ENCODE peak calls at places on chromosomes 16 and 17, in four cellular contexts. U is GM13977, Y is left ventricle myocardium inferior, F is MM.1S. B is an unnamed sample.

GRCh38 chr17:81329279-81329926 is 34.3 kb upstream of the SLC38A10 start:
- DNase-seq in Y (peak), F (peak), U (no peak), B (no peak)

GRCh38 chr16:84916850-84917249 is 94.5 kb downstream of the ZDHHC7 start:
- DNase-seq in F (no peak), Y (no peak), U (no peak), B (no peak)

GRCh38 chr17:49224198-49224996 is 6.2 kb downstream of the PHOSPHO1 start:
- DNase-seq in U (peak), Y (no peak), F (peak), B (peak)

GRCh38 chr16:21162661-21163151 is 4.2 kb downstream of the LDAF1 start:
- DNase-seq in U (no peak), F (no peak), Y (peak), B (no peak)

GRCh38 chr17:75601057-75601987 is 13.7 kb downstream of the MYO15B start:
- DNase-seq in Y (peak), U (peak), F (peak), B (peak)

GRCh38 chr16:27723711-27724490 is 174.0 kb downstream of the KATNIP start:
- DNase-seq in U (no peak), Y (no peak), F (no peak), B (no peak)

GRCh38 chr17:68178831-68179230 is 69.0 kb upstream of the AMZ2 start:
- DNase-seq in F (no peak), Y (no peak), U (no peak), B (no peak)

GRCh38 chr16:50273888-50274770 is 7.8 kb downstream of the ADCY7 start:
- DNase-seq in F (peak), Y (no peak), U (peak), B (peak)

GRCh38 chr17:48023408-48024148 is 14.0 kb downstream of the COPZ2 start:
- DNase-seq in U (no peak), F (peak), Y (peak), B (peak)
- TF ChIP-seq CTCF in U (no peak), F (peak), Y (peak), B (peak)

DNA sequence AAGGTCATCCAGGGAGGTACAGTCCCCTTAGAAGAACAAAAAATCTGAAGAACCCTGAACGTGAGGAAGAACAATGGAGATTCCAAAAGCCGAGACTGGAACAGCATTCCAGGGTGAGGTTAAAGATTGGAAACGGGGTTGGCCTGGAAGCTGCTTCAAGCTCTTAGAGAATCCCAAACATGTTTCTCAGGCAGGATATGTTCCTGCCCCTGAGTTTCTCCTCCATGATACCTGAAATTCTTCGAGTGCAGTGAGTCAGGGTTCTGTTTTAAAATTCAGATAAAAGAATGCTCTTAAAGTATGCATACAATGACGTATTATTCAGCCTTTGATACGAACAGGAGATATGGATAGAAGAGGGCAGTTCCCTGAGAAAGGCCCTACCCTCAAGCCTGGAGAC is 293.1 kb downstream of the HS3ST3B1 start:
- DNase-seq in Y (no peak), F (no peak), U (no peak), B (no peak)
- TF ChIP-seq CTCF in Y (no peak), F (no peak), U (no peak), B (no peak)

GRCh38 chr16:10618710-10619209 is 38.4 kb upstream of the EMP2 start:
- DNase-seq in Y (no peak), F (no peak), U (no peak), B (no peak)

GRCh38 chr16:10616744-10617640 is 36.6 kb upstream of the EMP2 start:
- DNase-seq in U (no peak), F (no peak), Y (peak), B (no peak)

GRCh38 chr16:10616395-10616743 is 36.0 kb upstream of the EMP2 start:
- DNase-seq in U (no peak), F (no peak), Y (no peak), B (no peak)

GRCh38 chr16:10619271-10619849 is 39.0 kb upstream of the EMP2 start:
- DNase-seq in Y (peak), F (no peak), U (peak), B (peak)

GRCh38 chr16:10617662-10618420 is 37.4 kb upstream of the EMP2 start:
- DNase-seq in Y (no peak), F (no peak), U (no peak), B (no peak)
- TF ChIP-seq CTCF in Y (no peak), F (no peak), U (no peak), B (no peak)

DNA sequence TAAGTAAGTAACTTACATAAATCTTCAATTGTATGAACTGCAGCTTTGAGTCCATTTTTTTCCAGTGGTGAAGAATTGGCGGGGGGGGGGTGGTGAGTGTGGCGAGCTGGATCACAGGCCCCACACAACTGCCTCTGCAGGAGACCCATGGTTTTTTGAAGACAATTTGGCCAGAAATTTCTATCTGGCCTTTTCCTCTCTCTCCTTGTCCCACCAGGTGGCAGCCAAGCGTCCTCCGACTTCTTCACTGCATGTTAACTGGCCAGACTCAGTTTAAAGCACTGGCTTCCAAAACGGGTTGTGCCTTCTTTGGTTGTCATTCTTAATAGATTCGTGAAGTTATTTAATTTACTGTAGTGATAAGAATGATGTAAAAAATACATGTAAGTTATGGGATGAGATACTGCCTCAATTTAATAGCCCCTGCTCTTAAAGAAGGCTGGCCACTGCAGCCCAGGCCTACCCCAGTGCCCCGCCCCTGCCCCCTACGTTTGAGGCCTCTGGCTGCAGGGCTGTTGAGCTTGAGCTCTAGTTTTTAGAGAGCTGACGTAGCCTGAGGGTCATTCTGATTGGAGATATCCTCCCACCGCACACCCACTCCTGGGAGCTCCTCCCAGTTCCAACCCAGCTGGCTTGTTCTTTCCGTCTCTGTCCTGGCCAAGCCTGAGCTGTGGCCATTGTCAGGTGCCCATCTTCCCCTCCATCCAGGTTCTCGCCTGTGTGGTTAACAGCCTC is 36.4 kb downstream of the AKAP1 start:
- DNase-seq in F (no peak), U (peak), Y (no peak), B (peak)
- TF ChIP-seq CTCF in F (peak), U (peak), Y (peak), B (no peak)

DNA sequence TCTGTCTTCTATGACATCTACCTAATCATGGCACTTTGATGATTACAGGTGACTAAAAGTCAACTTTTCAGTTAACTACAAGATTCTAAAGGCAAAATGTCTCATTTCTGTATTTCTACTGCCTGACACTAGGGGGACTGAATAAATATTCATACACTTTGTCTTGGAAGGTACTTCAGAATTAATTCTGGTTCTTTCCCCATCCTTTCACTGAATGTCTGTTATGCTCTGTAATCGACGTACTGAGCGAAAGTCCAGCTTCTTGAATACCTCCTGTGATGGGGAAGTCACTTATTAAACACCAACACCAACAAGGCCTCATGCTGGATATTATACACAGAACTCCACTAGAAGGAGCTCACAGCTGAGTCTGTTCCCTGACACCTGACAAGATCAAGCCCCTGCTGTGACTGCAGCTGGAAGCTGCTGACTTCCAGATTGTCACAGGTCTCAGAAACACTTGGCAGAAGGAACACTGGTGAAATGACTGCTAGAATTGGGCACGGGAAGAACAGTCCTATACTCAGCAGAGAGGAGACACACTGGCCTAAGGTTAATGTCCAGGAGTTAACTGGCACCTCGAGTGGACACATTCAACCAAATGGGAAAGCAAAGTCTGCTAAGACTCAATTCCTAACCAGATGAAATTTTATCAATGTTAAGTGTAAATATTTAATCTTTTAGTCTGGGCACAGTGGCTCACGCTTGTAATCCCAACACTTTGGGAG is 31.9 kb downstream of the CMC2 start:
- DNase-seq in U (no peak), Y (no peak), F (no peak), B (no peak)
- TF ChIP-seq CTCF in U (peak), Y (no peak), F (no peak), B (peak)

DNA sequence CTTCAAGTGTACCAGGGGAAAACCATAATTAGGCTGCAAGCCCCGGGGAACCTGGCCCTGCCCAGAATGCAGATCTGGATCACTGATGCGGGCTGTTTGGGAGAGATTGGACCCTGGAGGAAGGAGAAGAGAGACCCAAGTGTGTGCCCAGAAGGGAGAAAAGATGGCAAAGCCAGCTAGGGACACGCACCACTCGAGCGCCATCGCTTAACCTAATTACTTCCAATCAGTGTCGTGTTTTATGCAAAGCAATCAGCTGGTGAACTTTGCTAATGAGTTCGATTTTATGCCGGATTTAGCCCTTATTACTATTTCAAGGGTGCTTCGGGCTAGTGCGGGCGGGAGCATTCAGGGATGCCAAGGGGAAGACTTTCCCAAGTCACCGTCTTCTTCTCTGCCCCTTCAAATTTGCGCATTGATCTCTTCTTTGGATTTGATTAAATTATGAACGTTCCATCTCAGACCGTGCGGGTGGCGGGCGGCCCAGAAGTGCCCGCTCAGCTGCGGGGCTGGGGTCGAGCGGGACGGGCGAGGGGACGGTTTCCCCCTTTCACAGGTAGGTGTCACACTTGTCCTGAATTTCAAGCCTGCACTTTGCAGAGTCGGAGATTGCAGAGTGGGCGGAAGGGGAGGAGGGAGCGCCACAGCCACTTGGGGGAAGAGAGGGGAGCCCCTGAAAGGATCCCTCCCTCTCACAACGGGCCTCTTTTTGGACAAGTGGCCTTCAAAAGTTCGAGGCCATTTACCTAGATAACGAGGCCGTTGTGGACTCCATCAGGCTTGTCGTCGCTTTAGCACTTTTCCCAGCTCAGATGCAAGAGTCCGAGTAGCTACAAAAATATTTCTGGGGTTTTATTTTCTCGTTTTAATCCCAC is 4.1 kb downstream of the IRX5 start:
- DNase-seq in U (peak), Y (no peak), F (no peak), B (peak)
- TF ChIP-seq CTCF in U (no peak), Y (peak), F (no peak), B (no peak)

GRCh38 chr17:59838196-59838911 is 54.4 kb downstream of the TUBD1 start:
- DNase-seq in F (no peak), Y (no peak), U (no peak), B (peak)
- TF ChIP-seq CTCF in F (no peak), Y (no peak), U (no peak), B (no peak)

DNA sequence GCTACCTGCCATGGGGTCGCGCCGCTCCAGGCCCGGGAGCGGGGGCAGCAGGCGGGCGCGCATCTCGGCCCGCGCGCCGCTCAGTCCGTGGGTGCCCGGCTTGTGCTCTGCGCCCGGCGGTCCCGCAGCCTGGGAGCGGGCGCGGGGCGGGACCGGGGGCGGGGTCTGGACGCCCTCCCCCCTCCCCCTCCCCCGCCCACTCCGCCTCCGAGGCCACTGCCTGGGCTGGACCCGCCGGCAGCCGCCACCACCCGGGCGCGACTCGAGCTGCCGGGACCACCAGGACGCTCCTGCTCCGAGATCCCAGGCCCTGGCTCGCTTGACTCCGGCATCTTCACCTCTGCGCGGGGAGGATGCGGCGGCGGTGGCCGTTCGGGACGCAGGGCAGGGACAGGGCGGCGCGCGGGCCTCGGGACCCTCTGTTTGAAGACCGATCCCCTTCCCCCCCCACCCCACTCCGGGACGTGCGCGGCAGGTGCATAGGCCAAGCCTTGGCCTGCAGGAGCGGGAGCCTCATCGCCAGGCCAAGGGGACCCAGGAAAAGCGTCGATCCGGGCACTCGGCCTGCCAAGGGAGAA is at the start of gene HS3ST6:
- DNase-seq in Y (no peak), U (no peak), F (no peak), B (no peak)
- TF ChIP-seq CTCF in Y (no peak), U (no peak), F (no peak), B (no peak)

B was measured in activated CD8-positive, alpha-beta T cell treated with anti-CD3 and anti-CD28 coated beads for 36 hours.